ENCODE peak calls at places on chromosome 7, in nine cellular contexts. X, K, O, T, Y, V, Q, C and R are unnamed samples.
A peak's percentile ranks its signal among the peaks of the same experiment; 100 is the strongest.

GRCh38 chr7:141053626-141054025 is 20.2 kb upstream of the TMEM178B start:
- DNase-seq in X (peak; percentile 93), K (peak; percentile 40), O (peak; percentile 50), T (no peak), Y (peak; percentile 42), V (peak; percentile 29), Q (no peak), C (no peak), R (no peak)

GRCh38 chr7:114662002-114662677 is 247.5 kb downstream of the FOXP2 start:
- DNase-seq in X (no peak), K (no peak), O (no peak), T (no peak), Y (no peak), V (no peak), Q (no peak), C (no peak), R (no peak)

GRCh38 chr7:138981332-138982203 is at the start of gene KIAA1549:
- DNase-seq in X (peak; percentile 81), K (peak; percentile 57), O (peak; percentile 72), T (no peak), Y (peak; percentile 35), V (peak; percentile 76), Q (peak; percentile 59), C (peak; percentile 53), R (peak; percentile 36)

GRCh38 chr7:92634924-92635519 is 44.8 kb upstream of the FAM133B start:
- DNase-seq in X (peak; percentile 92), K (no peak), O (no peak), T (no peak), Y (no peak), V (peak; percentile 92), Q (no peak), C (no peak), R (no peak)

GRCh38 chr7:47816647-47817046 is 131.6 kb downstream of the PKD1L1 start:
- DNase-seq in X (peak; percentile 48), K (no peak), O (no peak), T (no peak), Y (no peak), V (peak; percentile 72), Q (no peak), C (no peak), R (no peak)

GRCh38 chr7:104956753-104957450 is 57.1 kb upstream of the KMT2E start:
- DNase-seq in X (peak; percentile 95), K (no peak), O (peak; percentile 42), T (no peak), Y (no peak), V (peak; percentile 92), Q (no peak), C (no peak), R (peak; percentile 20)

GRCh38 chr7:122307228-122307619 is 2.7 kb upstream of the FEZF1 start:
- DNase-seq in X (no peak), K (no peak), O (no peak), T (no peak), Y (no peak), V (no peak), Q (no peak), C (no peak), R (no peak)

GRCh38 chr7:40760293-40760964 is 625.6 kb downstream of the SUGCT start:
- DNase-seq in X (peak; percentile 63), K (no peak), O (no peak), T (no peak), Y (no peak), V (no peak), Q (no peak), C (no peak), R (no peak)

GRCh38 chr7:19362099-19362498 is 216.9 kb upstream of the FERD3L start:
- DNase-seq in X (no peak), K (no peak), O (no peak), T (no peak), Y (no peak), V (peak; percentile 19), Q (no peak), C (no peak), R (no peak)

GRCh38 chr7:1136841-1137516 is 23.0 kb downstream of the ZFAND2A start:
- DNase-seq in X (no peak), K (no peak), O (no peak), T (no peak), Y (no peak), V (peak; percentile 34), Q (no peak), C (peak; percentile 34), R (no peak)

GRCh38 chr7:2170576-2171521 is 61.9 kb downstream of the MAD1L1 start:
- DNase-seq in X (no peak), K (no peak), O (no peak), T (no peak), Y (no peak), V (no peak), Q (no peak), C (no peak), R (no peak)